ENCODE peak calls at places on chromosomes 7 and 10, in six cellular contexts. A is osteocyte, W is GM13977, R is GM04504, F is T-helper 2 cell, N is kidney epithelial cell. B is an unnamed sample.

GRCh38 chr7:158187055-158187770 is 400.4 kb downstream of the PTPRN2 start:
- DNase-seq in N (no peak), A (no peak), W (no peak), F (no peak), R (no peak), B (no peak)

GRCh38 chr7:11436317-11436716 is 395.7 kb downstream of the THSD7A start:
- DNase-seq in R (no peak), A (no peak), W (no peak), F (no peak), N (no peak), B (no peak)

GRCh38 chr10:50992972-50993766 is 81.1 kb upstream of the PRKG1 start:
- DNase-seq in F (no peak), N (no peak), R (peak; percentile 72), A (no peak), W (no peak), B (no peak)

GRCh38 chr7:98375664-98376063 is 25.2 kb downstream of the BAIAP2L1 start:
- DNase-seq in A (no peak), R (no peak), F (no peak), W (no peak), N (no peak), B (no peak)

GRCh38 chr7:25780904-25781303 is 371.1 kb upstream of the NFE2L3 start:
- DNase-seq in N (no peak), W (no peak), R (no peak), A (no peak), F (no peak), B (no peak)

GRCh38 chr10:63275094-63275493 is 142.0 kb downstream of the NRBF2 start:
- DNase-seq in F (no peak), N (no peak), A (no peak), W (no peak), R (no peak), B (no peak)

GRCh38 chr7:452791-453455 is 66.7 kb downstream of the PDGFA start:
- DNase-seq in F (no peak), R (no peak), N (no peak), W (no peak), A (no peak), B (no peak)

GRCh38 chr10:103448751-103449150 is 3.4 kb downstream of the CALHM2 start:
- DNase-seq in A (no peak), N (peak; percentile 18), R (peak; percentile 87), W (no peak), F (no peak), B (no peak)

GRCh38 chr7:1966631-1967200 is 266.0 kb downstream of the MAD1L1 start:
- DNase-seq in A (no peak), W (no peak), R (no peak), F (no peak), N (no peak), B (no peak)

GRCh38 chr10:44908071-44908709 is 2.9 kb upstream of the TMEM72 start:
- DNase-seq in N (peak; percentile 39), R (no peak), W (no peak), A (no peak), F (no peak), B (no peak)

GRCh38 chr7:83957333-83957732 is 237.3 kb downstream of the SEMA3A start:
- DNase-seq in F (no peak), N (no peak), R (no peak), W (no peak), A (no peak), B (peak; percentile 37)

GRCh38 chr7:10908600-10908999 is 65.1 kb upstream of the PHF14 start:
- DNase-seq in A (no peak), R (no peak), F (no peak), N (no peak), W (no peak), B (no peak)

GRCh38 chr10:60426425-60426824 is 36.8 kb upstream of the ANK3 start:
- DNase-seq in N (peak; percentile 72), W (no peak), A (no peak), R (peak; percentile 69), F (no peak), B (peak; percentile 43)

GRCh38 chr10:11002916-11003315 is 14.8 kb upstream of the CELF2 start:
- DNase-seq in F (no peak), W (no peak), A (no peak), N (no peak), R (no peak), B (no peak)

GRCh38 chr10:46549171-46550075 is 7.0 kb downstream of the GPRIN2 start:
- DNase-seq in W (no peak), N (no peak), R (no peak), F (no peak), A (peak; percentile 88), B (no peak)

GRCh38 chr7:18610331-18610948 is 114.9 kb downstream of the HDAC9 start:
- DNase-seq in F (no peak), N (no peak), R (no peak), W (peak; percentile 6), A (no peak), B (no peak)

GRCh38 chr10:124565565-124566221 is 104.1 kb downstream of the LHPP start:
- DNase-seq in F (no peak), N (peak; percentile 4), W (peak; percentile 71), R (no peak), A (no peak), B (no peak)

GRCh38 chr10:31215052-31215451 is 104.0 kb upstream of the ZEB1 start:
- DNase-seq in A (no peak), R (no peak), F (no peak), N (no peak), W (no peak), B (no peak)

GRCh38 chr10:62108768-62109430 is 159.7 kb downstream of the RTKN2 start:
- DNase-seq in F (no peak), A (no peak), R (no peak), N (no peak), W (no peak), B (no peak)

GRCh38 chr10:132787253-132788179 is 1.6 kb upstream of the NKX6-2 start:
- DNase-seq in W (no peak), R (no peak), N (no peak), F (no peak), A (no peak), B (no peak)

GRCh38 chr10:8594711-8595110 is 540.2 kb downstream of the GATA3 start:
- DNase-seq in W (no peak), N (no peak), F (no peak), R (no peak), A (no peak), B (peak; percentile 81)

GRCh38 chr7:94618134-94618533 is 37.8 kb downstream of the SGCE start:
- DNase-seq in N (no peak), A (no peak), F (no peak), W (no peak), R (no peak), B (no peak)

GRCh38 chr10:10394933-10395658 is 622.6 kb upstream of the CELF2 start:
- DNase-seq in N (no peak), W (no peak), F (no peak), A (no peak), R (no peak), B (peak; percentile 51)

GRCh38 chr10:78757542-78757941 is 311.2 kb upstream of the ZMIZ1 start:
- DNase-seq in W (no peak), A (no peak), N (peak; percentile 81), R (peak; percentile 80), F (no peak), B (peak; percentile 4)

GRCh38 chr7:17090751-17091150 is 207.7 kb upstream of the AHR start:
- DNase-seq in W (no peak), A (no peak), F (no peak), R (peak; percentile 73), N (no peak), B (peak; percentile 91)

GRCh38 chr7:6026011-6026819 is 5.0 kb upstream of the ANKRD61 start:
- DNase-seq in F (peak; percentile 51), N (no peak), W (peak; percentile 68), A (no peak), R (no peak), B (peak; percentile 16)

GRCh38 chr10:37856881-37857286 is 526 bp downstream of the ZNF248 start:
- DNase-seq in W (peak; percentile 28), A (no peak), N (no peak), F (no peak), R (no peak), B (no peak)

GRCh38 chr7:29987821-29988317 is 1.7 kb downstream of the SCRN1 start:
- DNase-seq in F (no peak), R (peak; percentile 64), A (no peak), W (peak; percentile 31), N (peak; percentile 79), B (peak; percentile 74)

GRCh38 chr10:35643151-35643975 is 1.3 kb upstream of the FZD8 start:
- DNase-seq in N (no peak), R (no peak), A (peak; percentile 88), F (no peak), W (peak; percentile 43), B (no peak)

GRCh38 chr7:35738889-35739288 is 44.0 kb upstream of the HERPUD2 start:
- DNase-seq in N (no peak), R (no peak), W (no peak), F (no peak), A (no peak), B (no peak)

GRCh38 chr10:133422821-133423771 is 1.3 kb downstream of the SPRN start:
- DNase-seq in R (no peak), W (peak; percentile 46), A (no peak), N (no peak), F (no peak), B (no peak)

GRCh38 chr7:158442260-158442659 is 145.4 kb downstream of the PTPRN2 start:
- DNase-seq in W (no peak), A (no peak), N (no peak), F (no peak), R (no peak), B (no peak)

GRCh38 chr7:130932667-130933432 is 198.8 kb upstream of the KLF14 start:
- DNase-seq in F (no peak), R (no peak), W (no peak), A (no peak), N (no peak), B (no peak)

GRCh38 chr10:105714728-105715127 is 1073.6 kb downstream of the SORCS3 start:
- DNase-seq in W (no peak), A (no peak), N (no peak), F (no peak), R (no peak), B (no peak)

GRCh38 chr10:5861269-5862031 is 28.2 kb downstream of the ANKRD16 start:
- DNase-seq in W (no peak), A (no peak), R (peak; percentile 53), N (no peak), F (no peak), B (peak; percentile 52)

GRCh38 chr7:2641406-2642393 is 9.9 kb downstream of the TTYH3 start:
- DNase-seq in N (peak; percentile 87), F (no peak), R (peak; percentile 96), A (peak; percentile 96), W (peak; percentile 74), B (peak; percentile 68)

B was measured in foreskin keratinocyte.